ENCODE peak calls at places on chromosome 14, in ten cellular contexts. One of them, this sample, is unnamed.

GRCh38 chr14:99015833-99016232 is 256.2 kb downstream of the BCL11B start:
- DNase-seq in GM23248: no peak
- DNase-seq in mucosa of descending colon: no peak
- DNase-seq in heart right ventricle: no peak
- DNase-seq in upper lobe of right lung: no peak
- DNase-seq in brain microvascular endothelial cell: no peak
- DNase-seq in PC-9: no peak
- DNase-seq in aorta: no peak
- DNase-seq in gastrocnemius medialis: no peak
- DNase-seq in spleen: no peak
- DNase-seq in this sample: no peak

GRCh38 chr14:80356413-80356812 is 145.1 kb upstream of the DIO2 start:
- DNase-seq in aorta: no peak
- DNase-seq in PC-9: no peak
- DNase-seq in heart right ventricle: no peak
- DNase-seq in spleen: no peak
- DNase-seq in upper lobe of right lung: no peak
- DNase-seq in gastrocnemius medialis: no peak
- DNase-seq in mucosa of descending colon: no peak
- DNase-seq in brain microvascular endothelial cell: peak
- DNase-seq in GM23248: peak
- DNase-seq in this sample: no peak

GRCh38 chr14:91919814-91920213 is 27.7 kb downstream of the FBLN5 start:
- DNase-seq in mucosa of descending colon: no peak
- DNase-seq in heart right ventricle: peak
- DNase-seq in PC-9: no peak
- DNase-seq in GM23248: peak
- DNase-seq in gastrocnemius medialis: peak
- DNase-seq in brain microvascular endothelial cell: peak
- DNase-seq in spleen: no peak
- DNase-seq in upper lobe of right lung: no peak
- DNase-seq in aorta: peak
- DNase-seq in this sample: no peak

GRCh38 chr14:101835166-101835557 is 73.7 kb downstream of the PPP2R5C start:
- DNase-seq in GM23248: peak
- DNase-seq in mucosa of descending colon: no peak
- DNase-seq in PC-9: no peak
- DNase-seq in gastrocnemius medialis: no peak
- DNase-seq in heart right ventricle: no peak
- DNase-seq in brain microvascular endothelial cell: no peak
- DNase-seq in upper lobe of right lung: no peak
- DNase-seq in spleen: no peak
- DNase-seq in aorta: no peak
- DNase-seq in this sample: no peak

GRCh38 chr14:69980457-69981414 is 101.5 kb downstream of the SMOC1 start:
- DNase-seq in GM23248: no peak
- DNase-seq in mucosa of descending colon: no peak
- DNase-seq in PC-9: no peak
- DNase-seq in gastrocnemius medialis: no peak
- DNase-seq in brain microvascular endothelial cell: no peak
- DNase-seq in spleen: no peak
- DNase-seq in aorta: no peak
- DNase-seq in heart right ventricle: no peak
- DNase-seq in upper lobe of right lung: no peak
- DNase-seq in this sample: no peak

GRCh38 chr14:61609143-61609851 is 86.0 kb upstream of the HIF1A start:
- DNase-seq in brain microvascular endothelial cell: no peak
- DNase-seq in heart right ventricle: no peak
- DNase-seq in PC-9: peak
- DNase-seq in GM23248: peak
- DNase-seq in upper lobe of right lung: no peak
- DNase-seq in gastrocnemius medialis: no peak
- DNase-seq in mucosa of descending colon: no peak
- DNase-seq in aorta: no peak
- DNase-seq in spleen: no peak
- DNase-seq in this sample: no peak

GRCh38 chr14:95196268-95196667 is 38.9 kb upstream of the DICER1 start:
- DNase-seq in PC-9: no peak
- DNase-seq in spleen: no peak
- DNase-seq in upper lobe of right lung: no peak
- DNase-seq in brain microvascular endothelial cell: no peak
- DNase-seq in heart right ventricle: no peak
- DNase-seq in gastrocnemius medialis: no peak
- DNase-seq in aorta: no peak
- DNase-seq in GM23248: no peak
- DNase-seq in mucosa of descending colon: peak
- DNase-seq in this sample: no peak

GRCh38 chr14:92692822-92693226 is 55.6 kb downstream of the LGMN start:
- DNase-seq in spleen: peak
- DNase-seq in GM23248: peak
- DNase-seq in gastrocnemius medialis: no peak
- DNase-seq in upper lobe of right lung: peak
- DNase-seq in heart right ventricle: peak
- DNase-seq in brain microvascular endothelial cell: no peak
- DNase-seq in PC-9: peak
- DNase-seq in aorta: peak
- DNase-seq in mucosa of descending colon: peak
- DNase-seq in this sample: no peak

GRCh38 chr14:36271222-36271621 is 49.2 kb downstream of the MBIP start:
- DNase-seq in spleen: no peak
- DNase-seq in brain microvascular endothelial cell: no peak
- DNase-seq in PC-9: no peak
- DNase-seq in GM23248: no peak
- DNase-seq in mucosa of descending colon: no peak
- DNase-seq in upper lobe of right lung: no peak
- DNase-seq in gastrocnemius medialis: no peak
- DNase-seq in aorta: no peak
- DNase-seq in heart right ventricle: no peak
- DNase-seq in this sample: no peak

GRCh38 chr14:36270191-36270590 is 50.2 kb downstream of the MBIP start:
- DNase-seq in spleen: no peak
- DNase-seq in GM23248: no peak
- DNase-seq in PC-9: no peak
- DNase-seq in heart right ventricle: no peak
- DNase-seq in brain microvascular endothelial cell: no peak
- DNase-seq in aorta: no peak
- DNase-seq in upper lobe of right lung: no peak
- DNase-seq in mucosa of descending colon: no peak
- DNase-seq in gastrocnemius medialis: no peak
- DNase-seq in this sample: no peak

GRCh38 chr14:36268957-36269734 is 51.3 kb downstream of the MBIP start:
- DNase-seq in heart right ventricle: no peak
- DNase-seq in aorta: no peak
- DNase-seq in PC-9: no peak
- DNase-seq in upper lobe of right lung: no peak
- DNase-seq in brain microvascular endothelial cell: no peak
- DNase-seq in mucosa of descending colon: no peak
- DNase-seq in gastrocnemius medialis: no peak
- DNase-seq in GM23248: no peak
- DNase-seq in spleen: no peak
- DNase-seq in this sample: no peak

GRCh38 chr14:36275741-36276140 is 44.7 kb downstream of the MBIP start:
- DNase-seq in PC-9: no peak
- DNase-seq in heart right ventricle: no peak
- DNase-seq in brain microvascular endothelial cell: no peak
- DNase-seq in mucosa of descending colon: no peak
- DNase-seq in upper lobe of right lung: no peak
- DNase-seq in aorta: no peak
- DNase-seq in gastrocnemius medialis: no peak
- DNase-seq in spleen: no peak
- DNase-seq in GM23248: no peak
- DNase-seq in this sample: no peak

DNA sequence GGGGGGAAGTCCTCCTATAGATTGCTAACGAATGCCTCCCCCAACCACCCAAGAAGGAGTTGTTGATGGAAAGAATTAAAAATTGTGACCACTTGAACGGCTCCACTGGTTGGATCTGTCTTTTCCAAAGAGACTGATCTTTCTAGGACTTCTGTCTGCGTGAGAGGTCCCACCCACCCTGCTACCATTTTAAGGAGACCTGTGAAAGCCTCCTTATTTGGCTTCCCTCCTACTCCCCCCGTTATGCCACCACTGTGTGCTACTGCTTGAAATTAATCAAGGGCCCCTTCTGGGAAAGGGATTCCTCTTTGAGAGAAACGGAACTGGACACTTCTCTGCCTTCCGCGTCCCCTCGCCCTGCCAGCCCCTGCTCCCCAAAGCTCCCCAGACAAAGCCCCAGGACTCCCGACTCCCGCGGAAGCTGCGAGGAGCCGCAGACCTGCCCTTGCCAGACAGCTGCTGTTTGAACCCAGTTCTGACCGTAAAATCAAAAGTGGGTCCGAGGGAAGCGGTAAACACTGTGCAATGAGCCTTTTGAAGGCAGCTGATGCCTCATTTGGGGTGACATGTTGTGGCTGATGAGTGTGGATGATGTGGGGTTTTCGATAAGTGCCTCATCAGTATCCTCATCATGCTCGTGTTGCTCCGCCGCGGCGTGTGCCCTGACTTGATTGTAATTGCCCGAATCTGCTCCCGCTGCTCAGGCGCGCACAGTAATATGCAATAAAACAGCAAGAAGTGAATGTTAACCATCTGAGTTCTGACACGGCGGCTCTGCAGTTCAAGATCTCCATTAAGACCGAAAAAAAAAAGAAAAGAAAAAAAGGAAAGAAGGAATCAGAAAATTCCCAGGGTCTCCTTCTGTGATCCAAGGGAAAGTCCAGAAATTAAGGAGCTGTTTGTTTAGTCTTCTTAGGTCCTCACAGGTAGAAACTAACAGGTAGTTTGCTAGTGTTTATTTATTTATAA is 48.2 kb downstream of the MBIP start:
- DNase-seq in gastrocnemius medialis: no peak
- DNase-seq in upper lobe of right lung: peak
- DNase-seq in aorta: no peak
- DNase-seq in spleen: no peak
- DNase-seq in PC-9: no peak
- DNase-seq in heart right ventricle: no peak
- DNase-seq in brain microvascular endothelial cell: no peak
- DNase-seq in GM23248: peak
- DNase-seq in mucosa of descending colon: peak
- DNase-seq in this sample: no peak
- H3K4me3 ChIP-seq in gastrocnemius medialis: peak
- H3K4me3 ChIP-seq in upper lobe of right lung: peak
- H3K4me3 ChIP-seq in aorta: peak
- H3K4me3 ChIP-seq in spleen: peak
- H3K4me3 ChIP-seq in PC-9: no peak
- H3K4me3 ChIP-seq in heart right ventricle: no peak
- H3K4me3 ChIP-seq in brain microvascular endothelial cell: peak
- H3K4me3 ChIP-seq in GM23248: peak
- H3K4me3 ChIP-seq in mucosa of descending colon: no peak
- H3K4me3 ChIP-seq in this sample: no peak

GRCh38 chr14:64246688-64247087 is 47.5 kb downstream of the ESR2 start:
- DNase-seq in GM23248: no peak
- DNase-seq in upper lobe of right lung: no peak
- DNase-seq in spleen: no peak
- DNase-seq in brain microvascular endothelial cell: no peak
- DNase-seq in aorta: no peak
- DNase-seq in mucosa of descending colon: peak
- DNase-seq in heart right ventricle: no peak
- DNase-seq in gastrocnemius medialis: no peak
- DNase-seq in PC-9: peak
- DNase-seq in this sample: no peak

GRCh38 chr14:64247186-64247585 is 47.0 kb downstream of the ESR2 start:
- DNase-seq in brain microvascular endothelial cell: no peak
- DNase-seq in upper lobe of right lung: no peak
- DNase-seq in heart right ventricle: no peak
- DNase-seq in gastrocnemius medialis: no peak
- DNase-seq in PC-9: no peak
- DNase-seq in mucosa of descending colon: no peak
- DNase-seq in GM23248: no peak
- DNase-seq in aorta: no peak
- DNase-seq in spleen: no peak
- DNase-seq in this sample: no peak

GRCh38 chr14:64249363-64249762 is 44.8 kb downstream of the ESR2 start:
- DNase-seq in gastrocnemius medialis: no peak
- DNase-seq in upper lobe of right lung: no peak
- DNase-seq in mucosa of descending colon: no peak
- DNase-seq in spleen: no peak
- DNase-seq in PC-9: no peak
- DNase-seq in GM23248: no peak
- DNase-seq in heart right ventricle: no peak
- DNase-seq in brain microvascular endothelial cell: no peak
- DNase-seq in aorta: no peak
- DNase-seq in this sample: no peak

GRCh38 chr14:64244279-64244678 is 49.9 kb downstream of the ESR2 start:
- DNase-seq in GM23248: no peak
- DNase-seq in PC-9: no peak
- DNase-seq in gastrocnemius medialis: no peak
- DNase-seq in heart right ventricle: peak
- DNase-seq in upper lobe of right lung: no peak
- DNase-seq in aorta: no peak
- DNase-seq in spleen: no peak
- DNase-seq in brain microvascular endothelial cell: no peak
- DNase-seq in mucosa of descending colon: peak
- DNase-seq in this sample: peak

DNA sequence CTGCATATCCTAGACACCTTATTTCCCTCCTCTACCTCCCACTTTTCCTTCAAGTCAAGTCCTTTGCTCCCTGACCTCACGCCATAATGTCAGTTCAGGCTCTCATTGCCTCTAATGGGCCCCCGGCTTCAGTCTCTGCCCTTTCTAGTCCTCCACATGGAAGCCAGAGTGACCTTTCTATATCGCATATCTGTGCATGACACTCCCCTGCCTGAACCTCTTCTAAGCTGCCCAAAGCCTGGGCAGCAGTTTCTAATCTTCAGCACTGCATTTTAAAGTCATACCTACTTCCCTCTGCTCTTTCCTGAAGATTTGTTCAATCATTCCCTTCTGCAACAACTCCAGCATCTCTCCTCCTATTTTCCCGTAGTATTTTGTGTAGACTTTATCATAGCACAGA is 45.5 kb downstream of the ESR2 start:
- DNase-seq in aorta: no peak
- DNase-seq in GM23248: no peak
- DNase-seq in gastrocnemius medialis: no peak
- DNase-seq in upper lobe of right lung: no peak
- DNase-seq in mucosa of descending colon: no peak
- DNase-seq in heart right ventricle: no peak
- DNase-seq in PC-9: no peak
- DNase-seq in brain microvascular endothelial cell: no peak
- DNase-seq in spleen: no peak
- DNase-seq in this sample: no peak
- H3K4me3 ChIP-seq in aorta: no peak
- H3K4me3 ChIP-seq in GM23248: no peak
- H3K4me3 ChIP-seq in gastrocnemius medialis: no peak
- H3K4me3 ChIP-seq in upper lobe of right lung: no peak
- H3K4me3 ChIP-seq in mucosa of descending colon: no peak
- H3K4me3 ChIP-seq in heart right ventricle: no peak
- H3K4me3 ChIP-seq in PC-9: no peak
- H3K4me3 ChIP-seq in brain microvascular endothelial cell: no peak
- H3K4me3 ChIP-seq in spleen: no peak
- H3K4me3 ChIP-seq in this sample: no peak

DNA sequence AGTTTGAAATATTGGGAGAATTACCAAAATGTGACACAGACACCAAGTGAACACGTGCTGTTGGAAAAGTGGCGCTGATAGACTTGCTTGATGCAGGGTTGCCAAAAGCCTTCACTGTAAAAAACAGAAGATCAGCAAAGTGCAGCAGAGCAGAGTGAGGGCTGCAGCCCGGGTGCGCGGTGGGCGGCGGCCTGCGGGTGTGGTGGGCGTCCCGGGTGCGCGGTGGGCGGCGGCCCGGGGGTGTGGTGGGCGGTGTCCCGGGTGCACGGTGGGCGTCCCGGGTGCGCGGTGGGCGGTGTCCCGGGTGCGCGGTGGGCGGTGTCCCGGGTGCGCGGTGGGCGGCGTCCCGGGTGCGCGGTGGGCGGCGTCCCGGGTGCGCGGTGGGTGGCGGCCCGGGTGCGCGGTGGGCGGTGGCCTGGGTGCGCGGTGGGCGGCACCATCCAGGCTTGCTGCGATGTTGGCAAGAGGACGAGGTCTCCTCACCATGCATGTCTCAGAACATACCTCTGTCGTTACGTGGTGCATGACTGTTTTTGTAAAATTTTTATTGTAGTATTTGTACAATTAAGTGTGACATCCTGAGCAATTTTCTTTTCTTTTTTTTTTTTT is 34.1 kb upstream of the TEX22 start:
- DNase-seq in spleen: no peak
- DNase-seq in PC-9: no peak
- DNase-seq in heart right ventricle: peak
- DNase-seq in gastrocnemius medialis: no peak
- DNase-seq in brain microvascular endothelial cell: peak
- DNase-seq in GM23248: peak
- DNase-seq in mucosa of descending colon: peak
- DNase-seq in upper lobe of right lung: no peak
- DNase-seq in aorta: no peak
- DNase-seq in this sample: no peak
- H3K4me3 ChIP-seq in spleen: peak
- H3K4me3 ChIP-seq in PC-9: no peak
- H3K4me3 ChIP-seq in heart right ventricle: no peak
- H3K4me3 ChIP-seq in gastrocnemius medialis: no peak
- H3K4me3 ChIP-seq in brain microvascular endothelial cell: no peak
- H3K4me3 ChIP-seq in GM23248: peak
- H3K4me3 ChIP-seq in mucosa of descending colon: no peak
- H3K4me3 ChIP-seq in upper lobe of right lung: no peak
- H3K4me3 ChIP-seq in aorta: no peak
- H3K4me3 ChIP-seq in this sample: no peak

GRCh38 chr14:21262410-21262809 is 6.8 kb downstream of the HNRNPC start:
- DNase-seq in spleen: no peak
- DNase-seq in GM23248: no peak
- DNase-seq in mucosa of descending colon: no peak
- DNase-seq in upper lobe of right lung: peak
- DNase-seq in brain microvascular endothelial cell: no peak
- DNase-seq in heart right ventricle: no peak
- DNase-seq in aorta: peak
- DNase-seq in PC-9: no peak
- DNase-seq in gastrocnemius medialis: no peak
- DNase-seq in this sample: no peak

GRCh38 chr14:21263284-21264024 is 5.8 kb downstream of the HNRNPC start:
- DNase-seq in heart right ventricle: no peak
- DNase-seq in PC-9: no peak
- DNase-seq in aorta: no peak
- DNase-seq in GM23248: peak
- DNase-seq in upper lobe of right lung: no peak
- DNase-seq in spleen: no peak
- DNase-seq in gastrocnemius medialis: no peak
- DNase-seq in brain microvascular endothelial cell: no peak
- DNase-seq in mucosa of descending colon: no peak
- DNase-seq in this sample: no peak

GRCh38 chr14:21267431-21267845 is 1.8 kb downstream of the HNRNPC start:
- DNase-seq in gastrocnemius medialis: no peak
- DNase-seq in spleen: no peak
- DNase-seq in brain microvascular endothelial cell: no peak
- DNase-seq in heart right ventricle: no peak
- DNase-seq in GM23248: peak
- DNase-seq in PC-9: no peak
- DNase-seq in mucosa of descending colon: no peak
- DNase-seq in aorta: no peak
- DNase-seq in upper lobe of right lung: no peak
- DNase-seq in this sample: no peak

GRCh38 chr14:21261824-21262223 is 7.4 kb downstream of the HNRNPC start:
- DNase-seq in GM23248: no peak
- DNase-seq in PC-9: no peak
- DNase-seq in mucosa of descending colon: no peak
- DNase-seq in spleen: no peak
- DNase-seq in gastrocnemius medialis: no peak
- DNase-seq in brain microvascular endothelial cell: no peak
- DNase-seq in upper lobe of right lung: no peak
- DNase-seq in heart right ventricle: no peak
- DNase-seq in aorta: no peak
- DNase-seq in this sample: no peak

GRCh38 chr14:21264025-21264801 is 5.0 kb downstream of the HNRNPC start:
- DNase-seq in brain microvascular endothelial cell: no peak
- DNase-seq in gastrocnemius medialis: no peak
- DNase-seq in heart right ventricle: no peak
- DNase-seq in PC-9: no peak
- DNase-seq in mucosa of descending colon: no peak
- DNase-seq in GM23248: peak
- DNase-seq in spleen: no peak
- DNase-seq in aorta: no peak
- DNase-seq in upper lobe of right lung: no peak
- DNase-seq in this sample: no peak
- H3K4me3 ChIP-seq in brain microvascular endothelial cell: peak
- H3K4me3 ChIP-seq in gastrocnemius medialis: peak
- H3K4me3 ChIP-seq in heart right ventricle: no peak
- H3K4me3 ChIP-seq in PC-9: peak
- H3K4me3 ChIP-seq in mucosa of descending colon: no peak
- H3K4me3 ChIP-seq in GM23248: peak
- H3K4me3 ChIP-seq in spleen: peak
- H3K4me3 ChIP-seq in aorta: no peak
- H3K4me3 ChIP-seq in upper lobe of right lung: peak
- H3K4me3 ChIP-seq in this sample: no peak

This sample was measured in ovary.